ENCODE peak calls at places on chromosomes 4 and X, in six cellular contexts. O is A549, E is HepG2, S is WTC11, D is H1, V is K562. Y is an unnamed sample.

GRCh38 chrX:18894156-18894555 is 89.8 kb downstream of the PHKA2 start:
- DNase-seq in O (no peak), E (no peak), S (no peak), D (no peak), V (no peak), Y (no peak)

GRCh38 chrX:120029354-120029753 is 48.1 kb downstream of the RHOXF2B start:
- DNase-seq in O (no peak), E (no peak), S (no peak), D (no peak), V (no peak), Y (no peak)

GRCh38 chr4:39626913-39627312 is 11.8 kb downstream of the SMIM14 start:
- DNase-seq in O (no peak), E (no peak), S (no peak), D (no peak), V (no peak), Y (no peak)

GRCh38 chr4:54625391-54625790 is 32.4 kb upstream of the KIT start:
- DNase-seq in O (no peak), E (no peak), S (no peak), D (no peak), V (no peak), Y (peak)

GRCh38 chrX:18377802-18378201 is 23.3 kb upstream of the SCML2 start:
- DNase-seq in O (no peak), E (peak), S (peak), D (peak), V (peak), Y (peak)

GRCh38 chr4:108533245-108533844 is 87.0 kb upstream of the RPL34 start:
- DNase-seq in O (no peak), E (no peak), S (no peak), D (no peak), V (no peak), Y (peak)

GRCh38 chr4:8319731-8320385 is 50.3 kb downstream of the HTRA3 start:
- DNase-seq in O (no peak), E (no peak), S (no peak), D (peak), V (no peak), Y (no peak)

GRCh38 chrX:21932277-21932996 is 8.1 kb upstream of the SMS start:
- DNase-seq in O (no peak), E (peak), S (no peak), D (no peak), V (no peak), Y (peak)

GRCh38 chr4:86048426-86048825 is 311.4 kb downstream of the MAPK10 start:
- DNase-seq in O (no peak), E (no peak), S (no peak), D (no peak), V (no peak), Y (no peak)

GRCh38 chr4:173370130-173370476 is 651 bp upstream of the SAP30 start:
- DNase-seq in O (peak), E (no peak), S (peak), D (peak), V (peak), Y (no peak)

GRCh38 chr4:118033148-118034060 is 882 bp upstream of the NDST3 start:
- DNase-seq in O (peak), E (no peak), S (peak), D (peak), V (peak), Y (peak)

GRCh38 chrX:153551135-153551534 is 33.7 kb downstream of the ATP2B3 start:
- DNase-seq in O (no peak), E (no peak), S (no peak), D (no peak), V (no peak), Y (no peak)
- TF ChIP-seq JUN in O (no peak), E (no peak), S (no peak), D (no peak), V (no peak), Y (no peak)

GRCh38 chr4:153232768-153233167 is 28.5 kb downstream of the TRIM2 start:
- DNase-seq in O (peak), E (peak), S (peak), D (peak), V (peak), Y (no peak)

GRCh38 chr4:153234923-153235322 is 30.7 kb downstream of the TRIM2 start:
- DNase-seq in O (no peak), E (no peak), S (no peak), D (no peak), V (no peak), Y (peak)

GRCh38 chr4:153238146-153238919 is 34.1 kb downstream of the TRIM2 start:
- DNase-seq in O (no peak), E (no peak), S (no peak), D (no peak), V (no peak), Y (no peak)

GRCh38 chr4:153228512-153229145 is 24.4 kb downstream of the TRIM2 start:
- DNase-seq in O (no peak), E (no peak), S (no peak), D (no peak), V (no peak), Y (no peak)

DNA sequence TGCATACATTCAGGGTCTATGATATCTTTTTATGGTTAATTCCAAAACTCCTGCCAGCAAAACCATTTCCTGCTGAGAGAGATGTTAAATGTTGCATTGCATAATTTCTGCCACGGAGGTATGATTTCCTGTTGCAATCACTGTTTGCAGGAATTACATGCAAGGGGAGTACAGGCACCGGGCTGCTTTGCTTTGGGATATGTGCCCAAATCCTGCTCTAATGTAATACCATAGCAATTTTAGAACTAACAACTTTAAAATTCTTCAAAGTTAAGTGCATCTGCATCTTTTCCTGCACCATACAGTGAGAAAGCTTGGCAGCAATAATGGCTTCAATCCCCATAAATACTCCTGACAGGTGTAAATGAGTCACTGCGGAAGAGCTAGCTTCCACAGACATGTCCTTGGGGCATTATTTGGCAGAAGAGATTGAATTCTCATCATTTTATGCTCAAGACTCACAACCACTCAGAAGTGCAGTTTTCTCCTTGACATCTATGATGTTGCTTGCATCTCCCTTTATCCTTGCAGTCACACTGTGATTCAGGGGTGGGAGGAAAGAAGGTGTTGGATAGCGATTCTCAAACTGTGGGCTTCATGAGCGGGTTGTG is 29.6 kb downstream of the TRIM2 start:
- DNase-seq in O (peak), E (no peak), S (no peak), D (no peak), V (no peak), Y (peak)
- TF ChIP-seq JUN in O (peak), E (no peak), S (no peak), D (no peak), V (no peak), Y (no peak)

GRCh38 chrX:111168314-111168713 is 72.3 kb downstream of the PAK3 start:
- DNase-seq in O (no peak), E (peak), S (peak), D (no peak), V (peak), Y (no peak)
- TF ChIP-seq JUN in O (no peak), E (no peak), S (no peak), D (no peak), V (no peak), Y (no peak)

GRCh38 chr4:169256856-169257756 is 13.7 kb downstream of the SH3RF1 start:
- DNase-seq in O (no peak), E (no peak), S (no peak), D (no peak), V (no peak), Y (peak)

GRCh38 chr4:169253087-169253675 is 17.6 kb downstream of the SH3RF1 start:
- DNase-seq in O (no peak), E (no peak), S (no peak), D (no peak), V (no peak), Y (peak)

GRCh38 chr4:169253904-169254303 is 16.9 kb downstream of the SH3RF1 start:
- DNase-seq in O (no peak), E (no peak), S (no peak), D (no peak), V (no peak), Y (peak)

GRCh38 chr4:169254546-169254983 is 16.2 kb downstream of the SH3RF1 start:
- DNase-seq in O (no peak), E (peak), S (no peak), D (no peak), V (no peak), Y (peak)

DNA sequence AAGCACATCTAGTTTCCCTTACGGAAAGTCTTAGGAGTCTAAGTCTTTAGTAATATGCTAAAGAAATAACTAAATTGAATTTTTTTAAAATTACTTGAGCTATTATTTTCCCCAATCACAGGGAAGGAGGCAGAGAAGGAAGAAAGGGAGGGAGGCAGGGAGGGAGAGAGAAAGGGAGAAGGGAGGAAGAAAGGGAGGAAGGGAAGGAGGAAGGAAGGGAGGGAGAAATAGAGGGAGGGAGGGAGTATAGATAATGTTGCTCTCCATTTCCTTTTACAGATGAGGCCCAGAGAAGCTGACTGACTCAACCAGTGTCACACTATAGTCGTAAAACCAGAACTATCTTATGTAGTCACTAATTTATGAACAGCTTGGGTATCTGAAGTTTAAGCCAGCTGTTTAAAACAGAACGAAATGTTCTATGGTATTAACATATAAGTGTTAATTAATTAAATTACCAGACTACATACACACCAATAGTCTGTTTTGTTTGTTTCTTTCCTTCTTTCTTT is 14.6 kb downstream of the SH3RF1 start:
- DNase-seq in O (no peak), E (no peak), S (no peak), D (no peak), V (no peak), Y (no peak)
- TF ChIP-seq JUN in O (no peak), E (no peak), S (no peak), D (no peak), V (no peak), Y (no peak)

DNA sequence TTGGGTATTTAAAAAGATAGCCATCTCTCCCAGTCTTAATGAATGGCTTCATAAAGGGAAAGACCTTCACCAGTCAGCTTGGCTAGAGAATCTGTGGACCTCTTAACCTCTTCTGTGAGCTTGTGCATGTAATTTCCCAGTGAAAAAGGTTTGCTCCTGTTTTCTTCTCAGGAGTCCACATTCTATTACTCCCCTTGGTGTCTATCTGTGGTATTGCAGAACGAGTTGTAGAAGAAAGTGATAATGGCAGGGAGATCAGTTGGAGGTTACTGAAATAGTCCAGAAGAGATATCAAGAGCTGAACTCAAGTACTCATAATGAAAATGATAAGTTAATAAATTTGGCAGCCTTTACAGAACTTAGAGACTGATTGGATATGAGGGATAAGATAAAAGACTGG is 16.5 kb upstream of the VAMP7 start:
- DNase-seq in O (no peak), E (peak), S (no peak), D (no peak), V (no peak), Y (no peak)
- TF ChIP-seq JUN in O (no peak), E (no peak), S (no peak), D (no peak), V (no peak), Y (no peak)

GRCh38 chr4:111360906-111361305 is 738.0 kb upstream of the PITX2 start:
- DNase-seq in O (no peak), E (no peak), S (no peak), D (no peak), V (no peak), Y (no peak)

GRCh38 chr4:111359602-111360001 is 736.7 kb upstream of the PITX2 start:
- DNase-seq in O (no peak), E (no peak), S (no peak), D (no peak), V (no peak), Y (no peak)

DNA sequence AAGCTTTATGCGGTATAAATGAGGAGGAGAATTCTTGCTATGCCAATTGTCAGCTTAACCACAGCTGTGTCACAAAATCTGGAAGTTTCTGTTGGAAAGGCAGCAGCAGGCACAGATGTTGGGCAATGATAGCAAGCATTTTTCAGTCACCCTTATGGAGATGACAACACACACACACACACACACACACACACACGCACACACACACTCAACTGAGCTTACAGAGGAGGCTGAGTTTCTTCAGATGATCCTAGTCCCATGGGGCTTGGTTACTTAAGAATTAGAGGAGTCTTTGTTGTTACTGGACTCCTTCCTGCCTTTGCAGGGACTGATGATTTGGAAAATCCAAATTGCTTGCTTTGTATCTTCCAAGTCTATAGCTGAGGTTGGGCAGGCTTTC is 740.0 kb upstream of the PITX2 start:
- DNase-seq in O (no peak), E (no peak), S (no peak), D (no peak), V (no peak), Y (no peak)
- TF ChIP-seq JUN in O (no peak), E (no peak), S (no peak), D (no peak), V (no peak), Y (no peak)

DNA sequence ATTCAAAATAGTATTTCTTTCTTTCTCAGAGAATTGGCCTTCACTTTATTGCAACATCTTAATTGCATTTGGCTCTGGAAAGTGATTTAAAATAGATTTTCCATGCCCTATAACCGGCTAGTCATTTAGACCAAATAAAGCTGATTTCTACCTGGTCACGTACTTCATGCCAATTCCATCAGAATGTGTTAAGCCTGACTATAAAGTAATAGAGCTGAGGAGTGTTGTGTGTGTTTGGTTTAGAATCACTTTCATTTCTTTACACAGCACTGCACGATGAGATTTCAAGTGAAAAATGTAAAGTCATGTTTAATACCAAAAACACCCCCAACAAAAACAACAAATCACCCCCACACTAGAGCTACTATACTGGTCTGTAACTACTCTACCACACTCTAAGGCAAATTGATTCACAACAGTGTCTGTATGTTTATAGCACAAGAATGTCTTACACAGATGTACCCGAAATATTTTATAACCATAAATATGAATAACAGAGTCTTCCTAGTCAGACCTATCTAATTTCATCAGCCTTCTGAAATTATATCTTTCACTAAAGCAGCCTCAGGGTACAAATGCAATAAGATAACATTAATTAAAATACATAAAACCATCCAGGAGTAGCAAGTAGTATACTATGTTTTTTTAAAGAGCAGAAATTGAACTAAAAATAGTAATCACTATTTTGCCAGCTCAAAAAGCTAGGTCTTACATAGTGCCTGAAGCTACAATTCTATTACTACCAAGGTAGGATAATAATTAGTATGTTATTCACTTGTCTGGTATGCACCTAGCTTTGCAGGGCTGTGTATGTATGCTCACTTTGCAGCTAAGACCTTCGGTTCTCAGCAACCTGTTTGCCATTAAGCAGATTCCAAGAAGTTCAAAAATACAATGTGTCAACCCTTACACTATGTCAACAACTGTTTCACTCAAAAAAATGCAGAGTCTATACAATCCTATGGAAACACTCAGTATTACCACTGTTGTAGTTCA is 28.4 kb downstream of the APBB2 start:
- DNase-seq in O (no peak), E (no peak), S (no peak), D (no peak), V (no peak), Y (no peak)
- TF ChIP-seq JUN in O (no peak), E (no peak), S (no peak), D (no peak), V (no peak), Y (no peak)